ENCODE peak calls at places on chromosomes 13 and 19, in six cellular contexts. One of them, this sample, is unnamed.

GRCh38 chr19:50325310-50326100 is 3.7 kb downstream of the KCNC3 start:
- DNase-seq in AG10803: peak
- DNase-seq in stromal cell of bone marrow: no peak
- DNase-seq in NCI-H1694: peak
- DNase-seq in stimulated activated CD4-positive, alpha-beta T cell treated with anti-CD3 and anti-CD28 coated beads, TNF-alpha, amount 100 ng/mL, for 48 hours: peak
- DNase-seq in NCI-H82: peak
- DNase-seq in this sample: peak

GRCh38 chr13:76667551-76667950 is 218.7 kb downstream of the KCTD12 start:
- DNase-seq in AG10803: peak
- DNase-seq in stromal cell of bone marrow: peak
- DNase-seq in NCI-H1694: peak
- DNase-seq in stimulated activated CD4-positive, alpha-beta T cell treated with anti-CD3 and anti-CD28 coated beads, TNF-alpha, amount 100 ng/mL, for 48 hours: no peak
- DNase-seq in NCI-H82: peak
- DNase-seq in this sample: peak

GRCh38 chr19:1066251-1066747 is 668 bp upstream of the ARHGAP45 start:
- DNase-seq in AG10803: no peak
- DNase-seq in stromal cell of bone marrow: no peak
- DNase-seq in NCI-H1694: no peak
- DNase-seq in stimulated activated CD4-positive, alpha-beta T cell treated with anti-CD3 and anti-CD28 coated beads, TNF-alpha, amount 100 ng/mL, for 48 hours: no peak
- DNase-seq in NCI-H82: no peak
- DNase-seq in this sample: peak

GRCh38 chr19:42191855-42192254 is 25.6 kb downstream of the DEDD2 start:
- DNase-seq in AG10803: peak
- DNase-seq in stromal cell of bone marrow: no peak
- DNase-seq in NCI-H1694: no peak
- DNase-seq in stimulated activated CD4-positive, alpha-beta T cell treated with anti-CD3 and anti-CD28 coated beads, TNF-alpha, amount 100 ng/mL, for 48 hours: no peak
- DNase-seq in NCI-H82: no peak
- DNase-seq in this sample: no peak

GRCh38 chr13:79349011-79349410 is 57.0 kb downstream of the RBM26 start:
- DNase-seq in AG10803: peak
- DNase-seq in stromal cell of bone marrow: no peak
- DNase-seq in NCI-H1694: no peak
- DNase-seq in stimulated activated CD4-positive, alpha-beta T cell treated with anti-CD3 and anti-CD28 coated beads, TNF-alpha, amount 100 ng/mL, for 48 hours: no peak
- DNase-seq in NCI-H82: no peak
- DNase-seq in this sample: no peak

GRCh38 chr13:34223984-34224383 is 406.0 kb downstream of the RFC3 start:
- DNase-seq in AG10803: no peak
- DNase-seq in stromal cell of bone marrow: no peak
- DNase-seq in NCI-H1694: no peak
- DNase-seq in stimulated activated CD4-positive, alpha-beta T cell treated with anti-CD3 and anti-CD28 coated beads, TNF-alpha, amount 100 ng/mL, for 48 hours: no peak
- DNase-seq in NCI-H82: no peak
- DNase-seq in this sample: no peak

GRCh38 chr19:40610396-40611064 is 9.4 kb downstream of the LTBP4 start:
- DNase-seq in AG10803: no peak
- DNase-seq in stromal cell of bone marrow: no peak
- DNase-seq in NCI-H1694: no peak
- DNase-seq in stimulated activated CD4-positive, alpha-beta T cell treated with anti-CD3 and anti-CD28 coated beads, TNF-alpha, amount 100 ng/mL, for 48 hours: no peak
- DNase-seq in NCI-H82: no peak
- DNase-seq in this sample: no peak

GRCh38 chr19:29487432-29487831 is 38.4 kb upstream of the VSTM2B start:
- DNase-seq in AG10803: no peak
- DNase-seq in stromal cell of bone marrow: no peak
- DNase-seq in NCI-H1694: no peak
- DNase-seq in stimulated activated CD4-positive, alpha-beta T cell treated with anti-CD3 and anti-CD28 coated beads, TNF-alpha, amount 100 ng/mL, for 48 hours: no peak
- DNase-seq in NCI-H82: no peak
- DNase-seq in this sample: no peak

GRCh38 chr13:94329754-94330551 is 149.5 kb downstream of the DCT start:
- DNase-seq in AG10803: peak
- DNase-seq in stromal cell of bone marrow: peak
- DNase-seq in NCI-H1694: no peak
- DNase-seq in stimulated activated CD4-positive, alpha-beta T cell treated with anti-CD3 and anti-CD28 coated beads, TNF-alpha, amount 100 ng/mL, for 48 hours: no peak
- DNase-seq in NCI-H82: peak
- DNase-seq in this sample: no peak

GRCh38 chr13:93614776-93615175 is 388.2 kb downstream of the GPC6 start:
- DNase-seq in AG10803: no peak
- DNase-seq in stromal cell of bone marrow: no peak
- DNase-seq in NCI-H1694: no peak
- DNase-seq in stimulated activated CD4-positive, alpha-beta T cell treated with anti-CD3 and anti-CD28 coated beads, TNF-alpha, amount 100 ng/mL, for 48 hours: no peak
- DNase-seq in NCI-H82: no peak
- DNase-seq in this sample: no peak

GRCh38 chr19:46384396-46384795 is 29.0 kb downstream of the CCDC8 start:
- DNase-seq in AG10803: no peak
- DNase-seq in stromal cell of bone marrow: no peak
- DNase-seq in NCI-H1694: peak
- DNase-seq in stimulated activated CD4-positive, alpha-beta T cell treated with anti-CD3 and anti-CD28 coated beads, TNF-alpha, amount 100 ng/mL, for 48 hours: no peak
- DNase-seq in NCI-H82: peak
- DNase-seq in this sample: no peak

GRCh38 chr13:113836917-113837553 is 26.8 kb downstream of the GAS6 start:
- DNase-seq in AG10803: peak
- DNase-seq in stromal cell of bone marrow: peak
- DNase-seq in NCI-H1694: peak
- DNase-seq in stimulated activated CD4-positive, alpha-beta T cell treated with anti-CD3 and anti-CD28 coated beads, TNF-alpha, amount 100 ng/mL, for 48 hours: no peak
- DNase-seq in NCI-H82: peak
- DNase-seq in this sample: no peak

GRCh38 chr13:23609414-23610186 is 39.4 kb downstream of the TNFRSF19 start:
- DNase-seq in AG10803: peak
- DNase-seq in stromal cell of bone marrow: peak
- DNase-seq in NCI-H1694: no peak
- DNase-seq in stimulated activated CD4-positive, alpha-beta T cell treated with anti-CD3 and anti-CD28 coated beads, TNF-alpha, amount 100 ng/mL, for 48 hours: no peak
- DNase-seq in NCI-H82: no peak
- DNase-seq in this sample: no peak

GRCh38 chr19:30086916-30087315 is 144.9 kb downstream of the URI1 start:
- DNase-seq in AG10803: no peak
- DNase-seq in stromal cell of bone marrow: no peak
- DNase-seq in NCI-H1694: no peak
- DNase-seq in stimulated activated CD4-positive, alpha-beta T cell treated with anti-CD3 and anti-CD28 coated beads, TNF-alpha, amount 100 ng/mL, for 48 hours: no peak
- DNase-seq in NCI-H82: no peak
- DNase-seq in this sample: no peak

This sample was measured in mesendoderm.